ENCODE peak calls at places on chromosomes 11 and 22, in six cellular contexts. One of them, this sample, is unnamed.

GRCh38 chr11:68843052-68843561 is 1.4 kb upstream of the CPT1A start:
- DNase-seq in mesendoderm: no peak
- DNase-seq in H9: no peak
- DNase-seq in mesenchymal stem cell: peak; percentile 74
- DNase-seq in neuronal stem cell: no peak
- DNase-seq in IMR-90: peak; percentile 29
- DNase-seq in this sample: no peak

GRCh38 chr11:128779036-128779435 is 85.2 kb downstream of the FLI1 start:
- DNase-seq in mesenchymal stem cell: peak; percentile 27
- DNase-seq in mesendoderm: no peak
- DNase-seq in IMR-90: peak; percentile 68
- DNase-seq in neuronal stem cell: no peak
- DNase-seq in H9: no peak
- DNase-seq in this sample: peak; percentile 21

GRCh38 chr11:113270080-113270479 is 44.3 kb upstream of the TTC12 start:
- DNase-seq in mesendoderm: no peak
- DNase-seq in neuronal stem cell: no peak
- DNase-seq in IMR-90: no peak
- DNase-seq in mesenchymal stem cell: no peak
- DNase-seq in H9: no peak
- DNase-seq in this sample: no peak

GRCh38 chr22:20777420-20778177 is 3.7 kb downstream of the SERPIND1 start:
- DNase-seq in mesendoderm: peak; percentile 83
- DNase-seq in neuronal stem cell: no peak
- DNase-seq in H9: no peak
- DNase-seq in IMR-90: peak; percentile 94
- DNase-seq in mesenchymal stem cell: peak; percentile 88
- DNase-seq in this sample: peak; percentile 87

GRCh38 chr11:30749268-30749667 is 163.1 kb upstream of the MPPED2 start:
- DNase-seq in H9: no peak
- DNase-seq in neuronal stem cell: no peak
- DNase-seq in mesenchymal stem cell: no peak
- DNase-seq in IMR-90: no peak
- DNase-seq in mesendoderm: peak; percentile 31
- DNase-seq in this sample: no peak

GRCh38 chr11:69151811-69152210 is 3.9 kb upstream of the SMIM38 start:
- DNase-seq in H9: peak; percentile 51
- DNase-seq in mesendoderm: peak; percentile 49
- DNase-seq in mesenchymal stem cell: no peak
- DNase-seq in neuronal stem cell: no peak
- DNase-seq in IMR-90: no peak
- DNase-seq in this sample: no peak

GRCh38 chr22:22912722-22913253 is 25.2 kb downstream of the IGLL5 start:
- DNase-seq in mesendoderm: no peak
- DNase-seq in IMR-90: no peak
- DNase-seq in H9: no peak
- DNase-seq in neuronal stem cell: no peak
- DNase-seq in mesenchymal stem cell: no peak
- DNase-seq in this sample: no peak

GRCh38 chr22:39135092-39135896 is 17.2 kb downstream of the CBX7 start:
- DNase-seq in neuronal stem cell: no peak
- DNase-seq in IMR-90: no peak
- DNase-seq in mesenchymal stem cell: peak; percentile 57
- DNase-seq in mesendoderm: peak; percentile 79
- DNase-seq in H9: peak; percentile 90
- DNase-seq in this sample: peak; percentile 10

GRCh38 chr11:926341-926916 is 759 bp downstream of the AP2A2 start:
- DNase-seq in mesendoderm: peak; percentile 64
- DNase-seq in H9: no peak
- DNase-seq in IMR-90: peak; percentile 69
- DNase-seq in mesenchymal stem cell: peak; percentile 85
- DNase-seq in neuronal stem cell: no peak
- DNase-seq in this sample: peak; percentile 58

GRCh38 chr22:38176170-38176741 is 5.4 kb downstream of the PLA2G6 start:
- DNase-seq in mesendoderm: no peak
- DNase-seq in IMR-90: peak; percentile 98
- DNase-seq in H9: no peak
- DNase-seq in neuronal stem cell: no peak
- DNase-seq in mesenchymal stem cell: peak; percentile 95
- DNase-seq in this sample: peak; percentile 70

GRCh38 chr11:119107538-119108150 is 500 bp downstream of the C2CD2L start:
- DNase-seq in H9: no peak
- DNase-seq in neuronal stem cell: no peak
- DNase-seq in IMR-90: no peak
- DNase-seq in mesenchymal stem cell: no peak
- DNase-seq in mesendoderm: no peak
- DNase-seq in this sample: no peak

GRCh38 chr22:38272373-38273134 is at the start of gene TMEM184B:
- DNase-seq in IMR-90: peak; percentile 58
- DNase-seq in mesenchymal stem cell: peak; percentile 66
- DNase-seq in H9: peak; percentile 66
- DNase-seq in neuronal stem cell: peak; percentile 82
- DNase-seq in mesendoderm: peak; percentile 69
- DNase-seq in this sample: peak; percentile 86

GRCh38 chr11:35013514-35014191 is 97.2 kb downstream of the PDHX start:
- DNase-seq in IMR-90: no peak
- DNase-seq in mesendoderm: no peak
- DNase-seq in neuronal stem cell: no peak
- DNase-seq in mesenchymal stem cell: peak; percentile 88
- DNase-seq in H9: no peak
- DNase-seq in this sample: peak; percentile 18

GRCh38 chr11:79413258-79413657 is 27.6 kb downstream of the TENM4 start:
- DNase-seq in IMR-90: peak; percentile 94
- DNase-seq in mesenchymal stem cell: peak; percentile 93
- DNase-seq in mesendoderm: peak; percentile 75
- DNase-seq in H9: peak; percentile 70
- DNase-seq in neuronal stem cell: peak; percentile 15
- DNase-seq in this sample: no peak

GRCh38 chr11:33375688-33376311 is 118.6 kb downstream of the HIPK3 start:
- DNase-seq in mesendoderm: peak; percentile 43
- DNase-seq in H9: peak; percentile 41
- DNase-seq in mesenchymal stem cell: peak; percentile 26
- DNase-seq in IMR-90: peak; percentile 28
- DNase-seq in neuronal stem cell: peak; percentile 37
- DNase-seq in this sample: no peak

GRCh38 chr22:33401291-33401690 is 343.1 kb upstream of the SYN3 start:
- DNase-seq in neuronal stem cell: no peak
- DNase-seq in mesendoderm: no peak
- DNase-seq in mesenchymal stem cell: no peak
- DNase-seq in IMR-90: peak; percentile 75
- DNase-seq in H9: no peak
- DNase-seq in this sample: no peak

GRCh38 chr11:61092280-61092766 is 10.0 kb upstream of the CD5 start:
- DNase-seq in mesenchymal stem cell: no peak
- DNase-seq in mesendoderm: peak; percentile 13
- DNase-seq in IMR-90: no peak
- DNase-seq in neuronal stem cell: no peak
- DNase-seq in H9: no peak
- DNase-seq in this sample: peak; percentile 21

GRCh38 chr11:20156280-20156875 is 3.9 kb downstream of the DBX1 start:
- DNase-seq in mesendoderm: peak; percentile 54
- DNase-seq in H9: peak; percentile 86
- DNase-seq in IMR-90: no peak
- DNase-seq in neuronal stem cell: no peak
- DNase-seq in mesenchymal stem cell: no peak
- DNase-seq in this sample: no peak

DNA sequence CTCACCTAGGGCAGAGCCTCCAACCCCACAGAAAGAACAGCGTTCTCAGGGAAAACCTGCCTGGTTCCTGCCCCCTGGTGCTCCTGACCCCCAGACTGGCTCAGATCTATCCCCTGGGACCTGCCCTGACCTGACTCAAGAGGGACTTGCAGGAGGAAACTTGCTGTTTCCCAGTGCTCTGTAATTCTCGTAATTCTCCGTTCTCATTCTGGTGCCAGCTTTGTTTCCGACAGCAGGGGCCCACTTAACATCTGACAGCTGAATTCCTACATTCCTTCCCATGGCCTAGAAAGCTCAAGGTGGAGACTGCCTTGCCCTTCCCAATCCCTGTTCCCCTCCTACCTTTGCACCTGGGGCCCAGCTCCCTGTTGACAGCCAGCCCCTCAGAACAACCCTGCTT is 12.5 kb upstream of the CSF2RB start:
- DNase-seq in IMR-90: no peak
- DNase-seq in mesendoderm: peak; percentile 86
- DNase-seq in H9: peak; percentile 81
- DNase-seq in neuronal stem cell: no peak
- DNase-seq in mesenchymal stem cell: no peak
- DNase-seq in this sample: no peak
- H2AK5ac ChIP-seq in IMR-90: no peak overlapping the region
- H2AK5ac ChIP-seq in mesendoderm: no peak overlapping the region
- H2AK5ac ChIP-seq in H9: no peak overlapping the region
- H2AK5ac ChIP-seq in neuronal stem cell: peak overlapping the region; percentile 60
- H2AK5ac ChIP-seq in mesenchymal stem cell: no peak overlapping the region
- H2AK5ac ChIP-seq in this sample: no peak overlapping the region

GRCh38 chr22:25451480-25452114 is 112.9 kb upstream of the GRK3 start:
- DNase-seq in mesenchymal stem cell: peak; percentile 9
- DNase-seq in mesendoderm: no peak
- DNase-seq in H9: no peak
- DNase-seq in neuronal stem cell: no peak
- DNase-seq in IMR-90: peak; percentile 42
- DNase-seq in this sample: no peak
- H3K23ac ChIP-seq in mesenchymal stem cell: no peak overlapping the region
- H3K23ac ChIP-seq in mesendoderm: no peak overlapping the region
- H3K23ac ChIP-seq in H9: no peak overlapping the region
- H3K23ac ChIP-seq in neuronal stem cell: no peak overlapping the region
- H3K23ac ChIP-seq in IMR-90: no peak overlapping the region
- H3K23ac ChIP-seq in this sample: no peak overlapping the region

GRCh38 chr11:59171508-59172322 is at the start of gene DTX4:
- DNase-seq in neuronal stem cell: peak; percentile 93
- DNase-seq in IMR-90: peak; percentile 86
- DNase-seq in mesenchymal stem cell: peak; percentile 89
- DNase-seq in H9: peak; percentile 94
- DNase-seq in mesendoderm: peak; percentile 95
- DNase-seq in this sample: peak; percentile 96
- H2BK120ac ChIP-seq in neuronal stem cell: peak within 1 kb of the TSS; percentile 82
- H2BK120ac ChIP-seq in IMR-90: peak within 1 kb of the TSS; percentile 63
- H2BK120ac ChIP-seq in mesenchymal stem cell: no peak within 1 kb of the TSS
- H2BK120ac ChIP-seq in H9: no peak within 1 kb of the TSS
- H2BK120ac ChIP-seq in mesendoderm: no peak within 1 kb of the TSS
- H2BK120ac ChIP-seq in this sample: peak within 1 kb of the TSS; percentile 90

DNA sequence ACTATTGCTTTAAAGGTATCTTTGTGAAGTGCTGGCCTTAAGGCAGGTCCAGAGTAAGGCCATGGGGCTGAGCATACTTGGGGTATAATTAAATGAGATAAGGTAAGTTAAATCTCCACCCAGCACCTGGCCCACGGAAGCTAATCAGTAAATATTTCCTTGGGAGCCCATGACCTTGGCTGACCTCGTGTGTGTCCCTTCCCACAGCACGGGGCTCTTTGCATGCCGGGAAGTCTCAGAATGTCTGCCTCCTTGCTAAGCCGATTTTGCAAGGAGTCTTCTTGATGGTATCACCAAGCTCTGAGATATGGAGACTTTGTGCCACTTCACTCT is 46.5 kb downstream of the ADM start:
- DNase-seq in neuronal stem cell: no peak
- DNase-seq in H9: no peak
- DNase-seq in mesenchymal stem cell: no peak
- DNase-seq in mesendoderm: no peak
- DNase-seq in IMR-90: no peak
- DNase-seq in this sample: peak; percentile 98
- H2AK5ac ChIP-seq in neuronal stem cell: no peak overlapping the region
- H2AK5ac ChIP-seq in H9: peak overlapping the region; percentile 95
- H2AK5ac ChIP-seq in mesenchymal stem cell: peak overlapping the region; percentile 87
- H2AK5ac ChIP-seq in mesendoderm: no peak overlapping the region
- H2AK5ac ChIP-seq in IMR-90: peak overlapping the region; percentile 30
- H2AK5ac ChIP-seq in this sample: no peak overlapping the region